ENCODE peak calls at places on chromosomes 16 and 17, in six cellular contexts. R, Q, V, Z, U and K are unnamed samples.

GRCh38 chr16:27398894-27399853 is 2.8 kb upstream of the IL21R start:
- DNase-seq in U (no peak), R (no peak), Z (peak; percentile 89), Q (no peak), V (no peak), K (no peak)

GRCh38 chr17:5131146-5131715 is 15.4 kb downstream of the USP6 start:
- DNase-seq in Q (no peak), V (no peak), R (no peak), U (no peak), Z (no peak), K (no peak)

GRCh38 chr17:73210002-73210678 is 17.3 kb downstream of the COG1 start:
- DNase-seq in V (no peak), Q (no peak), U (no peak), Z (no peak), R (no peak), K (no peak)

GRCh38 chr17:70492368-70492767 is 323.0 kb downstream of the KCNJ2 start:
- DNase-seq in U (no peak), Z (no peak), V (no peak), R (no peak), Q (no peak), K (no peak)

GRCh38 chr17:45087496-45087975 is 26.4 kb downstream of the NMT1 start:
- DNase-seq in R (no peak), Z (no peak), U (no peak), V (no peak), Q (no peak), K (no peak)

GRCh38 chr17:2965621-2966275 is 97.7 kb downstream of the OR1D5 start:
- DNase-seq in Z (no peak), R (no peak), V (no peak), Q (no peak), U (no peak), K (no peak)

GRCh38 chr16:69465083-69465721 is 40.8 kb downstream of the CYB5B start:
- DNase-seq in R (no peak), Z (peak; percentile 59), Q (peak; percentile 28), V (no peak), U (no peak), K (no peak)

GRCh38 chr17:60510723-60511122 is 15.3 kb downstream of the APPBP2 start:
- DNase-seq in Z (no peak), Q (no peak), V (no peak), U (no peak), R (no peak), K (no peak)

GRCh38 chr17:72373910-72374741 is 253.3 kb downstream of the SOX9 start:
- DNase-seq in U (no peak), R (no peak), Z (no peak), Q (no peak), V (no peak), K (no peak)

GRCh38 chr17:77465358-77466041 is 324.7 kb downstream of the SEC14L1 start:
- DNase-seq in Q (peak; percentile 92), R (no peak), U (peak; percentile 63), Z (peak; percentile 86), V (no peak), K (no peak)

GRCh38 chr17:73697872-73698271 is 53.6 kb upstream of the SDK2 start:
- DNase-seq in U (no peak), Z (no peak), V (no peak), Q (no peak), R (no peak), K (no peak)

GRCh38 chr17:32536736-32537646 is 50.2 kb downstream of the CDK5R1 start:
- DNase-seq in R (no peak), Q (no peak), U (no peak), Z (no peak), V (no peak), K (no peak)

GRCh38 chr16:59259074-59259963 is 525.2 kb upstream of the GOT2 start:
- DNase-seq in Q (peak; percentile 65), Z (no peak), V (no peak), U (no peak), R (no peak), K (no peak)

GRCh38 chr17:78557598-78558039 is 19.6 kb downstream of the DNAH17 start:
- DNase-seq in Q (no peak), R (no peak), U (no peak), V (no peak), Z (no peak), K (no peak)

GRCh38 chr16:47697826-47698225 is 236.7 kb downstream of the PHKB start:
- DNase-seq in Q (no peak), R (no peak), U (no peak), Z (no peak), V (no peak), K (no peak)

GRCh38 chr16:29877266-29877961 is 14.4 kb upstream of the CDIPT start:
- DNase-seq in V (no peak), Q (peak; percentile 82), Z (peak; percentile 40), R (peak; percentile 85), U (peak; percentile 20), K (no peak)

GRCh38 chr17:51124641-51125503 is 4.2 kb upstream of the SPAG9 start:
- DNase-seq in R (no peak), Q (no peak), Z (no peak), U (no peak), V (no peak), K (no peak)

GRCh38 chr16:86727131-86727530 is 148.8 kb downstream of the FOXL1 start:
- DNase-seq in Z (no peak), V (no peak), U (no peak), Q (no peak), R (no peak), K (no peak)

GRCh38 chr17:21164226-21165019 is 37.7 kb downstream of the DHRS7B start:
- DNase-seq in Z (no peak), Q (no peak), V (no peak), R (no peak), U (no peak), K (no peak)

GRCh38 chr17:28258347-28258887 is 60.6 kb upstream of the TMEM97 start:
- DNase-seq in Q (no peak), V (no peak), U (no peak), R (no peak), Z (no peak), K (no peak)

GRCh38 chr16:84992700-84993075 is 18.6 kb downstream of the ZDHHC7 start:
- DNase-seq in V (no peak), Q (no peak), Z (no peak), U (no peak), R (no peak), K (no peak)

GRCh38 chr16:71287903-71288302 is 1.3 kb downstream of the CMTR2 start:
- DNase-seq in R (no peak), Q (no peak), Z (no peak), U (no peak), V (no peak), K (no peak)

GRCh38 chr16:51545951-51546350 is 394.9 kb upstream of the SALL1 start:
- DNase-seq in Q (no peak), U (no peak), Z (no peak), V (no peak), R (no peak), K (no peak)

GRCh38 chr17:50134206-50135110 is 4.5 kb upstream of the SAMD14 start:
- DNase-seq in Z (no peak), U (no peak), Q (no peak), V (no peak), R (no peak), K (no peak)

GRCh38 chr17:69654981-69655581 is 240.6 kb downstream of the MAP2K6 start:
- DNase-seq in U (no peak), Q (no peak), V (peak; percentile 83), R (no peak), Z (no peak), K (no peak)

GRCh38 chr17:75814900-75815373 is 29.3 kb downstream of the UNC13D start:
- DNase-seq in Z (no peak), Q (no peak), R (no peak), U (no peak), V (peak; percentile 39), K (no peak)

GRCh38 chr17:27906623-27907022 is 13.5 kb upstream of the LYRM9 start:
- DNase-seq in Z (no peak), Q (no peak), U (no peak), R (no peak), V (no peak), K (no peak)

GRCh38 chr17:78822552-78822951 is 18.1 kb downstream of the USP36 start:
- DNase-seq in Z (no peak), U (no peak), V (peak; percentile 98), R (no peak), Q (no peak), K (no peak)

GRCh38 chr17:29176500-29177351 is 3.5 kb downstream of the MYO18A start:
- DNase-seq in Q (peak; percentile 65), Z (no peak), R (peak; percentile 41), V (no peak), U (peak; percentile 42), K (peak; percentile 54)

GRCh38 chr16:19098173-19098572 is 15.6 kb upstream of the ITPRIPL2 start:
- DNase-seq in U (no peak), R (no peak), Q (no peak), Z (no peak), V (no peak), K (no peak)

GRCh38 chr16:4172070-4172469 is 55.8 kb upstream of the ADCY9 start:
- DNase-seq in U (no peak), R (no peak), Q (peak; percentile 26), Z (no peak), V (peak; percentile 18), K (no peak)

GRCh38 chr17:57521606-57522435 is 223.3 kb downstream of the CCDC182 start:
- DNase-seq in R (no peak), U (no peak), V (no peak), Z (no peak), Q (no peak), K (no peak)

GRCh38 chr16:28915181-28915580 is 9.9 kb downstream of the RABEP2 start:
- DNase-seq in U (no peak), V (no peak), R (no peak), Q (no peak), Z (no peak), K (no peak)